ENCODE peak calls at places on chromosomes 5 and 9, in nine cellular contexts. One of them, this sample, is unnamed.

GRCh38 chr5:127567026-127567768 is 49.8 kb downstream of the PRRC1 start:
- DNase-seq in stimulated activated CD4-positive, alpha-beta T cell treated with anti-CD3 and anti-CD28 coated beads, Interleukin-12 subunit alpha, Interleukin-12 subunit beta, amount 100 ng/mL, for 4 hours: no peak
- DNase-seq in small intestine: no peak
- DNase-seq in skeletal muscle cell: no peak
- DNase-seq in activated effector memory CD4-positive, alpha-beta T cell treated with anti-CD3 and anti-CD28 coated beads, Interleukin-2, amount 50 U/mL, for 16 hours: no peak
- DNase-seq in mucosa of descending colon: no peak
- DNase-seq in HT1080: no peak
- DNase-seq in NCI-H1930: no peak
- DNase-seq in fibroblast of lung: no peak
- DNase-seq in this sample: no peak

GRCh38 chr5:94329115-94329514 is 289.3 kb downstream of the KIAA0825 start:
- DNase-seq in mucosa of descending colon: no peak
- DNase-seq in NCI-H1930: no peak
- DNase-seq in fibroblast of lung: no peak
- DNase-seq in stimulated activated CD4-positive, alpha-beta T cell treated with anti-CD3 and anti-CD28 coated beads, Interleukin-12 subunit alpha, Interleukin-12 subunit beta, amount 100 ng/mL, for 4 hours: no peak
- DNase-seq in small intestine: no peak
- DNase-seq in HT1080: no peak
- DNase-seq in activated effector memory CD4-positive, alpha-beta T cell treated with anti-CD3 and anti-CD28 coated beads, Interleukin-2, amount 50 U/mL, for 16 hours: no peak
- DNase-seq in skeletal muscle cell: no peak
- DNase-seq in this sample: no peak

GRCh38 chr5:118042076-118042475 is 946.3 kb downstream of the DTWD2 start:
- DNase-seq in mucosa of descending colon: no peak
- DNase-seq in small intestine: no peak
- DNase-seq in skeletal muscle cell: no peak
- DNase-seq in stimulated activated CD4-positive, alpha-beta T cell treated with anti-CD3 and anti-CD28 coated beads, Interleukin-12 subunit alpha, Interleukin-12 subunit beta, amount 100 ng/mL, for 4 hours: no peak
- DNase-seq in NCI-H1930: no peak
- DNase-seq in HT1080: no peak
- DNase-seq in fibroblast of lung: no peak
- DNase-seq in activated effector memory CD4-positive, alpha-beta T cell treated with anti-CD3 and anti-CD28 coated beads, Interleukin-2, amount 50 U/mL, for 16 hours: no peak
- DNase-seq in this sample: no peak

GRCh38 chr9:97237951-97238851 is 69.3 kb upstream of the CCDC180 start:
- DNase-seq in mucosa of descending colon: peak
- DNase-seq in HT1080: peak
- DNase-seq in small intestine: peak
- DNase-seq in NCI-H1930: peak
- DNase-seq in skeletal muscle cell: peak
- DNase-seq in stimulated activated CD4-positive, alpha-beta T cell treated with anti-CD3 and anti-CD28 coated beads, Interleukin-12 subunit alpha, Interleukin-12 subunit beta, amount 100 ng/mL, for 4 hours: peak
- DNase-seq in activated effector memory CD4-positive, alpha-beta T cell treated with anti-CD3 and anti-CD28 coated beads, Interleukin-2, amount 50 U/mL, for 16 hours: peak
- DNase-seq in fibroblast of lung: peak
- DNase-seq in this sample: peak

GRCh38 chr5:96649251-96649937 is 12.8 kb upstream of the CAST start:
- DNase-seq in NCI-H1930: no peak
- DNase-seq in skeletal muscle cell: no peak
- DNase-seq in fibroblast of lung: no peak
- DNase-seq in small intestine: no peak
- DNase-seq in HT1080: no peak
- DNase-seq in mucosa of descending colon: no peak
- DNase-seq in stimulated activated CD4-positive, alpha-beta T cell treated with anti-CD3 and anti-CD28 coated beads, Interleukin-12 subunit alpha, Interleukin-12 subunit beta, amount 100 ng/mL, for 4 hours: no peak
- DNase-seq in activated effector memory CD4-positive, alpha-beta T cell treated with anti-CD3 and anti-CD28 coated beads, Interleukin-2, amount 50 U/mL, for 16 hours: no peak
- DNase-seq in this sample: no peak

GRCh38 chr9:124875501-124875900 is 13.6 kb downstream of the ARPC5L start:
- DNase-seq in NCI-H1930: no peak
- DNase-seq in stimulated activated CD4-positive, alpha-beta T cell treated with anti-CD3 and anti-CD28 coated beads, Interleukin-12 subunit alpha, Interleukin-12 subunit beta, amount 100 ng/mL, for 4 hours: no peak
- DNase-seq in skeletal muscle cell: no peak
- DNase-seq in fibroblast of lung: no peak
- DNase-seq in mucosa of descending colon: no peak
- DNase-seq in activated effector memory CD4-positive, alpha-beta T cell treated with anti-CD3 and anti-CD28 coated beads, Interleukin-2, amount 50 U/mL, for 16 hours: no peak
- DNase-seq in HT1080: no peak
- DNase-seq in small intestine: no peak
- DNase-seq in this sample: no peak

GRCh38 chr5:96714450-96714849 is 52.3 kb downstream of the CAST start:
- DNase-seq in HT1080: no peak
- DNase-seq in small intestine: peak
- DNase-seq in mucosa of descending colon: no peak
- DNase-seq in activated effector memory CD4-positive, alpha-beta T cell treated with anti-CD3 and anti-CD28 coated beads, Interleukin-2, amount 50 U/mL, for 16 hours: no peak
- DNase-seq in skeletal muscle cell: no peak
- DNase-seq in stimulated activated CD4-positive, alpha-beta T cell treated with anti-CD3 and anti-CD28 coated beads, Interleukin-12 subunit alpha, Interleukin-12 subunit beta, amount 100 ng/mL, for 4 hours: no peak
- DNase-seq in NCI-H1930: no peak
- DNase-seq in fibroblast of lung: peak
- DNase-seq in this sample: no peak

GRCh38 chr5:33270671-33271070 is 170.1 kb upstream of the TARS1 start:
- DNase-seq in fibroblast of lung: no peak
- DNase-seq in skeletal muscle cell: no peak
- DNase-seq in activated effector memory CD4-positive, alpha-beta T cell treated with anti-CD3 and anti-CD28 coated beads, Interleukin-2, amount 50 U/mL, for 16 hours: no peak
- DNase-seq in stimulated activated CD4-positive, alpha-beta T cell treated with anti-CD3 and anti-CD28 coated beads, Interleukin-12 subunit alpha, Interleukin-12 subunit beta, amount 100 ng/mL, for 4 hours: no peak
- DNase-seq in small intestine: no peak
- DNase-seq in NCI-H1930: no peak
- DNase-seq in mucosa of descending colon: no peak
- DNase-seq in HT1080: no peak
- DNase-seq in this sample: no peak

GRCh38 chr9:132348676-132349075 is 6.1 kb downstream of the SETX start:
- DNase-seq in NCI-H1930: no peak
- DNase-seq in skeletal muscle cell: no peak
- DNase-seq in HT1080: no peak
- DNase-seq in fibroblast of lung: no peak
- DNase-seq in activated effector memory CD4-positive, alpha-beta T cell treated with anti-CD3 and anti-CD28 coated beads, Interleukin-2, amount 50 U/mL, for 16 hours: no peak
- DNase-seq in stimulated activated CD4-positive, alpha-beta T cell treated with anti-CD3 and anti-CD28 coated beads, Interleukin-12 subunit alpha, Interleukin-12 subunit beta, amount 100 ng/mL, for 4 hours: no peak
- DNase-seq in small intestine: no peak
- DNase-seq in mucosa of descending colon: no peak
- DNase-seq in this sample: no peak

GRCh38 chr9:135116892-135117680 is 29.6 kb downstream of the OLFM1 start:
- DNase-seq in NCI-H1930: no peak
- DNase-seq in HT1080: no peak
- DNase-seq in activated effector memory CD4-positive, alpha-beta T cell treated with anti-CD3 and anti-CD28 coated beads, Interleukin-2, amount 50 U/mL, for 16 hours: no peak
- DNase-seq in fibroblast of lung: peak
- DNase-seq in stimulated activated CD4-positive, alpha-beta T cell treated with anti-CD3 and anti-CD28 coated beads, Interleukin-12 subunit alpha, Interleukin-12 subunit beta, amount 100 ng/mL, for 4 hours: no peak
- DNase-seq in skeletal muscle cell: no peak
- DNase-seq in small intestine: no peak
- DNase-seq in mucosa of descending colon: no peak
- DNase-seq in this sample: no peak

GRCh38 chr9:99137225-99137624 is 32.3 kb downstream of the TGFBR1 start:
- DNase-seq in HT1080: no peak
- DNase-seq in activated effector memory CD4-positive, alpha-beta T cell treated with anti-CD3 and anti-CD28 coated beads, Interleukin-2, amount 50 U/mL, for 16 hours: no peak
- DNase-seq in stimulated activated CD4-positive, alpha-beta T cell treated with anti-CD3 and anti-CD28 coated beads, Interleukin-12 subunit alpha, Interleukin-12 subunit beta, amount 100 ng/mL, for 4 hours: no peak
- DNase-seq in skeletal muscle cell: no peak
- DNase-seq in fibroblast of lung: no peak
- DNase-seq in small intestine: no peak
- DNase-seq in mucosa of descending colon: no peak
- DNase-seq in NCI-H1930: no peak
- DNase-seq in this sample: no peak

GRCh38 chr9:36450110-36450732 is 50.2 kb upstream of the RNF38 start:
- DNase-seq in skeletal muscle cell: no peak
- DNase-seq in stimulated activated CD4-positive, alpha-beta T cell treated with anti-CD3 and anti-CD28 coated beads, Interleukin-12 subunit alpha, Interleukin-12 subunit beta, amount 100 ng/mL, for 4 hours: no peak
- DNase-seq in mucosa of descending colon: no peak
- DNase-seq in fibroblast of lung: peak
- DNase-seq in small intestine: peak
- DNase-seq in activated effector memory CD4-positive, alpha-beta T cell treated with anti-CD3 and anti-CD28 coated beads, Interleukin-2, amount 50 U/mL, for 16 hours: no peak
- DNase-seq in NCI-H1930: peak
- DNase-seq in HT1080: peak
- DNase-seq in this sample: no peak

GRCh38 chr5:116858705-116859333 is 284.2 kb upstream of the SEMA6A start:
- DNase-seq in fibroblast of lung: no peak
- DNase-seq in skeletal muscle cell: no peak
- DNase-seq in stimulated activated CD4-positive, alpha-beta T cell treated with anti-CD3 and anti-CD28 coated beads, Interleukin-12 subunit alpha, Interleukin-12 subunit beta, amount 100 ng/mL, for 4 hours: no peak
- DNase-seq in HT1080: no peak
- DNase-seq in small intestine: no peak
- DNase-seq in mucosa of descending colon: no peak
- DNase-seq in activated effector memory CD4-positive, alpha-beta T cell treated with anti-CD3 and anti-CD28 coated beads, Interleukin-2, amount 50 U/mL, for 16 hours: no peak
- DNase-seq in NCI-H1930: no peak
- DNase-seq in this sample: no peak

GRCh38 chr9:93308676-93309075 is 124.7 kb downstream of the WNK2 start:
- DNase-seq in skeletal muscle cell: no peak
- DNase-seq in stimulated activated CD4-positive, alpha-beta T cell treated with anti-CD3 and anti-CD28 coated beads, Interleukin-12 subunit alpha, Interleukin-12 subunit beta, amount 100 ng/mL, for 4 hours: no peak
- DNase-seq in small intestine: no peak
- DNase-seq in mucosa of descending colon: peak
- DNase-seq in activated effector memory CD4-positive, alpha-beta T cell treated with anti-CD3 and anti-CD28 coated beads, Interleukin-2, amount 50 U/mL, for 16 hours: peak
- DNase-seq in HT1080: no peak
- DNase-seq in fibroblast of lung: no peak
- DNase-seq in NCI-H1930: no peak
- DNase-seq in this sample: no peak

GRCh38 chr9:70805953-70806352 is 315.5 kb downstream of the TRPM3 start:
- DNase-seq in activated effector memory CD4-positive, alpha-beta T cell treated with anti-CD3 and anti-CD28 coated beads, Interleukin-2, amount 50 U/mL, for 16 hours: no peak
- DNase-seq in stimulated activated CD4-positive, alpha-beta T cell treated with anti-CD3 and anti-CD28 coated beads, Interleukin-12 subunit alpha, Interleukin-12 subunit beta, amount 100 ng/mL, for 4 hours: no peak
- DNase-seq in HT1080: no peak
- DNase-seq in fibroblast of lung: no peak
- DNase-seq in skeletal muscle cell: no peak
- DNase-seq in small intestine: no peak
- DNase-seq in mucosa of descending colon: no peak
- DNase-seq in NCI-H1930: no peak
- DNase-seq in this sample: no peak

GRCh38 chr5:79831910-79832309 is 142.3 kb downstream of the CMYA5 start:
- DNase-seq in activated effector memory CD4-positive, alpha-beta T cell treated with anti-CD3 and anti-CD28 coated beads, Interleukin-2, amount 50 U/mL, for 16 hours: no peak
- DNase-seq in fibroblast of lung: no peak
- DNase-seq in NCI-H1930: no peak
- DNase-seq in small intestine: no peak
- DNase-seq in stimulated activated CD4-positive, alpha-beta T cell treated with anti-CD3 and anti-CD28 coated beads, Interleukin-12 subunit alpha, Interleukin-12 subunit beta, amount 100 ng/mL, for 4 hours: no peak
- DNase-seq in mucosa of descending colon: no peak
- DNase-seq in HT1080: no peak
- DNase-seq in skeletal muscle cell: no peak
- DNase-seq in this sample: no peak

GRCh38 chr9:117720555-117720954 is 16.4 kb downstream of the TLR4 start:
- DNase-seq in NCI-H1930: no peak
- DNase-seq in stimulated activated CD4-positive, alpha-beta T cell treated with anti-CD3 and anti-CD28 coated beads, Interleukin-12 subunit alpha, Interleukin-12 subunit beta, amount 100 ng/mL, for 4 hours: no peak
- DNase-seq in mucosa of descending colon: peak
- DNase-seq in HT1080: no peak
- DNase-seq in activated effector memory CD4-positive, alpha-beta T cell treated with anti-CD3 and anti-CD28 coated beads, Interleukin-2, amount 50 U/mL, for 16 hours: no peak
- DNase-seq in small intestine: peak
- DNase-seq in fibroblast of lung: no peak
- DNase-seq in skeletal muscle cell: peak
- DNase-seq in this sample: peak

This sample was measured in transverse colon.